ENCODE peak calls at places on chromosome 5, in four cellular contexts. M is left ventricle myocardium inferior, K is AG04450, T is transverse colon. Q is an unnamed sample.

GRCh38 chr5:53291528-53291927 is 182.0 kb upstream of the MOCS2 start:
- DNase-seq in K (no peak), M (no peak), T (no peak), Q (no peak)

GRCh38 chr5:67989457-67989856 is 226.1 kb upstream of the PIK3R1 start:
- DNase-seq in M (no peak), T (no peak), K (no peak), Q (no peak)

GRCh38 chr5:74130141-74130897 is 504.3 kb downstream of the ARHGEF28 start:
- DNase-seq in K (no peak), M (no peak), T (no peak), Q (no peak)

GRCh38 chr5:92749943-92750342 is 831.1 kb downstream of the NR2F1-AS1 start:
- DNase-seq in M (no peak), K (peak), T (no peak), Q (no peak)

GRCh38 chr5:145925803-145926202 is 10.6 kb upstream of the SH3RF2 start:
- DNase-seq in T (no peak), K (no peak), M (no peak), Q (no peak)

GRCh38 chr5:150780180-150780692 is 1.7 kb downstream of the SMIM3 start:
- DNase-seq in M (peak), T (peak), K (no peak), Q (peak)

GRCh38 chr5:26148569-26149107 is 889.7 kb downstream of the CDH9 start:
- DNase-seq in T (no peak), M (no peak), K (no peak), Q (no peak)

GRCh38 chr5:178637356-178638069 is 10.7 kb upstream of the CLK4 start:
- DNase-seq in M (no peak), K (no peak), T (no peak), Q (no peak)

GRCh38 chr5:154541553-154541952 is 63.5 kb upstream of the HAND1 start:
- DNase-seq in T (no peak), K (no peak), M (no peak), Q (no peak)
- TF ChIP-seq CTCF in T (no peak), K (no peak), M (no peak), Q (no peak)

GRCh38 chr5:170159947-170160346 is 54.2 kb downstream of the FOXI1 start:
- DNase-seq in K (no peak), T (no peak), M (no peak), Q (no peak)
- H3K4me3 ChIP-seq in K (no peak), T (no peak), M (no peak), Q (no peak)

GRCh38 chr5:14267166-14267838 is 124.2 kb downstream of the TRIO start:
- DNase-seq in K (no peak), T (no peak), M (no peak), Q (no peak)
- TF ChIP-seq CTCF in K (no peak), T (no peak), M (no peak), Q (peak)

GRCh38 chr5:172113036-172113435 is 75.0 kb downstream of the STK10 start:
- DNase-seq in K (no peak), T (peak), M (peak), Q (peak)
- H3K4me3 ChIP-seq in K (no peak), T (no peak), M (no peak), Q (no peak)

DNA sequence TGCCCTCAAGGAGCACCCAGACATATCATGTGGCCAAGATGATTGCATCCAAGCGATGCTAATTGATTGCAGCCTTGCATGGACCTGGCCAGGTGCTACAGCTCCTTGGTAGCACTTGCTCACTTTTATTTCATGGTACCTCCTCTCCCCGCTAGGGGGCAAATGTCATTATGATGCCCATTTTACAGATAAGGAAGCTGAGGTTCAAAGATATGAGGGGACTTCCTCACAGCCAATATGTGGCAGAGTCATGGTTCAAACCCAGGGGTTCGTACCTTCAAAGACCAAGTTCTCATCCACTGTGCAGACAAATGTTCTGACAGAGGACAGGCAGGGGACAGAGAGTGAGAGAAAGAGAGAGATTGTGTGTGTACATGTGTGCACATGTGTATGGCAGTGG is 21.9 kb upstream of the KCNMB1 start:
- DNase-seq in M (no peak), K (no peak), T (no peak), Q (no peak)
- TF ChIP-seq CTCF in M (no peak), K (no peak), T (no peak), Q (peak)

GRCh38 chr5:2752875-2753435 is 1.5 kb upstream of the IRX2 start:
- DNase-seq in T (no peak), K (no peak), M (no peak), Q (no peak)

GRCh38 chr5:2750026-2750757 is 1.3 kb downstream of the IRX2 start:
- DNase-seq in M (no peak), T (no peak), K (no peak), Q (no peak)

GRCh38 chr5:2750758-2751464 is 566 bp downstream of the IRX2 start:
- DNase-seq in K (no peak), T (no peak), M (no peak), Q (no peak)

GRCh38 chr5:2752059-2752874 is 790 bp upstream of the IRX2 start:
- DNase-seq in T (no peak), M (no peak), K (no peak), Q (no peak)

DNA sequence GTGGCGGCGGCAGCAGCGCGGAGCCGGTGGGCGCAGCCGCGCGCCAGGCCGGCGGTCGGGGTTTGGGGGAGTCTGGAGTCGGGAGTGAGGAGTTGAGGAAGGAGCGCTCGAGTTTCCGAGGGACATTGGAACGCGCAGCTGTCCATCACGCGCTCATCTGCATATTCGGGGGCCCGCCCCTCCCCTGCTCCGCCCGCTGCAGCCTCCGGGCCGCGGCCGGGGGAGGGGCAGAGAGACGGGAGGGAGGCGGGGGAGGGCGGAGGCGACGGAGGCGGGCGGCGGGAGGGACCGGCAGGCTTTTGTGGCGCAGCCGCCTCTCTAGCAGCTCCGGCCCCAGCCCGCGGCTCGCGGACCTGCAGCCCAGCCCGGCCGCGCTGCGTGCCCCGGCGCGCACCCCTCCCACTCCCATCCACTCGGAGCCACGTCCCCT is at the start of gene IRX2:
- DNase-seq in M (peak), T (peak), K (no peak), Q (no peak)
- H3K4me3 ChIP-seq in M (peak), T (no peak), K (no peak), Q (no peak)

GRCh38 chr5:135205616-135206349 is 171.8 kb upstream of the PITX1 start:
- DNase-seq in K (peak), T (no peak), M (no peak), Q (no peak)

GRCh38 chr5:135203019-135203418 is 169.0 kb upstream of the PITX1 start:
- DNase-seq in T (no peak), K (no peak), M (no peak), Q (no peak)

GRCh38 chr5:135206862-135207261 is 172.8 kb upstream of the PITX1 start:
- DNase-seq in K (no peak), T (no peak), M (no peak), Q (no peak)

GRCh38 chr5:135203593-135204036 is 169.6 kb upstream of the PITX1 start:
- DNase-seq in K (no peak), T (no peak), M (no peak), Q (no peak)

DNA sequence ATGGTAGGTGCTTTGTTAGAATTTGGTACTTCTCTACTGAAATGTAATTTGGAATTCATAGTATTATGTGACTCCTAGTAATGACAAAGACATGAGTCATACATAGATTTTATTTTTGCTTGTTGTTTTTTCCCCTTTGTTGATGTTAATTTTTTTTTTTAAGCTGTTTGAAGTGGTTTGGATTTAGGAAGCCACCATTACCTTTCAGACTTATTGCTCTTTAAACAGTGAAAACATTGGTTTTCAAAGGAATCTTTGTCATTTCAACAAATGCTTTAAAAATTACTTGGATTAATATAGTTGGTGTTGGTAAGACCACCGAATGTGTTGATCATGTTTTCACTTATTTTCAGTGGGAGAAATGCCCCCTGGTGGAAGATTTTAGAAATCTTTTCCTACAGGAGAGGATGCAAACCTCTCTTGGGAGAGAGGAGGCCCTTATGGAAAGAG is 170.1 kb upstream of the PITX1 start:
- DNase-seq in T (no peak), M (no peak), K (no peak), Q (no peak)
- TF ChIP-seq CTCF in T (peak), M (peak), K (peak), Q (peak)

Q was measured in GM12864.